ENCODE peak calls at places on chromosome 19, in nine cellular contexts. C is left ventricle myocardium inferior; R is fibroblast of lung; G is keratinocyte; I is heart right ventricle; H is CD8-positive, alpha-beta T cell; O is endodermal cell; K is cardiac fibroblast; U is cardiac muscle cell. F is an unnamed sample.

GRCh38 chr19:39053276-39054090 is 21.1 kb upstream of the FBXO27 start:
- DNase-seq in H (no peak), I (no peak), O (no peak), G (no peak), K (no peak), U (no peak), C (no peak), R (no peak), F (no peak)

GRCh38 chr19:1774999-1775772 is 21.9 kb downstream of the ONECUT3 start:
- DNase-seq in R (no peak), G (no peak), K (peak), U (peak), C (no peak), H (no peak), O (peak), I (no peak), F (no peak)

GRCh38 chr19:19744641-19745040 is 11.7 kb upstream of the ZNF14 start:
- DNase-seq in R (no peak), H (no peak), U (no peak), G (no peak), C (no peak), O (no peak), I (no peak), K (no peak), F (no peak)

GRCh38 chr19:19652482-19653295 is 9.2 kb upstream of the GMIP start:
- DNase-seq in O (no peak), G (no peak), H (no peak), C (no peak), U (peak), R (peak), I (no peak), K (peak), F (no peak)

GRCh38 chr19:36256853-36257511 is 42.1 kb downstream of the ZNF146 start:
- DNase-seq in C (no peak), O (no peak), K (no peak), H (no peak), U (no peak), R (no peak), I (no peak), G (no peak), F (no peak)

GRCh38 chr19:33676999-33677665 is 55.4 kb downstream of the CHST8 start:
- DNase-seq in C (no peak), H (no peak), G (no peak), U (no peak), R (no peak), I (no peak), O (no peak), K (no peak), F (no peak)

GRCh38 chr19:55647732-55648656 is at the start of gene CCDC106:
- DNase-seq in G (no peak), U (peak), C (peak), R (peak), I (peak), O (peak), H (peak), K (peak), F (no peak)

GRCh38 chr19:36140289-36141038 is 598 bp downstream of the CAPNS1 start:
- DNase-seq in G (no peak), U (peak), K (peak), O (peak), I (peak), C (peak), R (peak), H (peak), F (no peak)

GRCh38 chr19:45477713-45478453 is 10.1 kb downstream of the FOSB start:
- DNase-seq in H (no peak), R (no peak), U (no peak), G (peak), I (no peak), C (no peak), O (no peak), K (no peak), F (no peak)

GRCh38 chr19:46487802-46488445 is 7.7 kb downstream of the PNMA8B start:
- DNase-seq in O (peak), H (peak), U (peak), K (peak), C (peak), I (peak), R (peak), G (no peak), F (no peak)

GRCh38 chr19:18487576-18488402 is 34.1 kb downstream of the ELL start:
- DNase-seq in O (no peak), U (no peak), G (no peak), C (no peak), I (no peak), R (no peak), K (no peak), H (no peak), F (no peak)

GRCh38 chr19:36420961-36421748 is 2.7 kb upstream of the ZFP82 start:
- DNase-seq in G (no peak), C (peak), R (peak), O (no peak), I (peak), H (no peak), K (peak), U (peak), F (no peak)

GRCh38 chr19:12864721-12865715 is 16.2 kb downstream of the DNASE2 start:
- DNase-seq in O (no peak), R (no peak), G (no peak), C (no peak), H (no peak), K (no peak), U (no peak), I (no peak), F (no peak)
- TF ChIP-seq CTCF in O (peak), R (no peak), G (no peak), C (no peak), H (no peak), K (no peak), U (no peak), I (no peak), F (no peak)

DNA sequence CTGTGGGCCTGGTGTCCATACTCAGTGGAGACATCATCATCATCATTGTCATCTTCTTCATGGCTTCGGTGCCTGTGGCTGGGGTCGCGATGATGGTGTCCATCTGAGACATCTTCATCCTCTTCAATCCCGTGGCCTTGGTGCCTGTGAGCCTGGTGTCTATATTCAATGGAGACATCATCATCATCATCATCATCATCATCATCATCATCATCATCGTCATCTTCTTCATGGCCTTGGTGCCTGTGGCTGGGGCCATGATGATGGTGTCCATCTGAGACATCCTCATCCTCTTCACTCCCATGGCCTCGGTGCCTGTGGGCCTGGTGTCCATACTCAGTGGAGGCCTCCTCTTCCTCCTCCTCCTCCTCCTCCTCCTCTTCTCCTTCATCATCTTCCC is 917 bp downstream of the HRC start:
- DNase-seq in C (no peak), U (no peak), K (no peak), I (no peak), H (no peak), O (no peak), R (no peak), G (no peak), F (no peak)
- H3K4me3 ChIP-seq in C (peak), U (no peak), K (no peak), I (peak), H (no peak), O (no peak), R (no peak), G (no peak), F (no peak)

GRCh38 chr19:5289060-5289990 is 51.3 kb downstream of the PTPRS start:
- DNase-seq in G (no peak), O (peak), U (no peak), R (no peak), H (no peak), K (no peak), C (no peak), I (no peak), F (no peak)
- TF ChIP-seq CTCF in G (no peak), O (peak), U (no peak), R (no peak), H (no peak), K (no peak), C (no peak), I (no peak), F (no peak)

GRCh38 chr19:5967571-5967970 is 10.4 kb downstream of the RANBP3 start:
- DNase-seq in C (no peak), H (no peak), U (no peak), K (no peak), R (no peak), O (no peak), G (no peak), I (no peak), F (no peak)

GRCh38 chr19:5966941-5967340 is 11.0 kb downstream of the RANBP3 start:
- DNase-seq in O (no peak), R (no peak), C (no peak), K (no peak), U (no peak), G (no peak), H (no peak), I (no peak), F (no peak)

GRCh38 chr19:5969476-5969875 is 8.5 kb downstream of the RANBP3 start:
- DNase-seq in O (no peak), I (no peak), C (no peak), K (no peak), U (no peak), R (no peak), G (no peak), H (no peak), F (no peak)

GRCh38 chr19:5967994-5968430 is 9.9 kb downstream of the RANBP3 start:
- DNase-seq in U (peak), H (peak), C (peak), I (peak), K (peak), R (peak), O (peak), G (peak), F (peak)

DNA sequence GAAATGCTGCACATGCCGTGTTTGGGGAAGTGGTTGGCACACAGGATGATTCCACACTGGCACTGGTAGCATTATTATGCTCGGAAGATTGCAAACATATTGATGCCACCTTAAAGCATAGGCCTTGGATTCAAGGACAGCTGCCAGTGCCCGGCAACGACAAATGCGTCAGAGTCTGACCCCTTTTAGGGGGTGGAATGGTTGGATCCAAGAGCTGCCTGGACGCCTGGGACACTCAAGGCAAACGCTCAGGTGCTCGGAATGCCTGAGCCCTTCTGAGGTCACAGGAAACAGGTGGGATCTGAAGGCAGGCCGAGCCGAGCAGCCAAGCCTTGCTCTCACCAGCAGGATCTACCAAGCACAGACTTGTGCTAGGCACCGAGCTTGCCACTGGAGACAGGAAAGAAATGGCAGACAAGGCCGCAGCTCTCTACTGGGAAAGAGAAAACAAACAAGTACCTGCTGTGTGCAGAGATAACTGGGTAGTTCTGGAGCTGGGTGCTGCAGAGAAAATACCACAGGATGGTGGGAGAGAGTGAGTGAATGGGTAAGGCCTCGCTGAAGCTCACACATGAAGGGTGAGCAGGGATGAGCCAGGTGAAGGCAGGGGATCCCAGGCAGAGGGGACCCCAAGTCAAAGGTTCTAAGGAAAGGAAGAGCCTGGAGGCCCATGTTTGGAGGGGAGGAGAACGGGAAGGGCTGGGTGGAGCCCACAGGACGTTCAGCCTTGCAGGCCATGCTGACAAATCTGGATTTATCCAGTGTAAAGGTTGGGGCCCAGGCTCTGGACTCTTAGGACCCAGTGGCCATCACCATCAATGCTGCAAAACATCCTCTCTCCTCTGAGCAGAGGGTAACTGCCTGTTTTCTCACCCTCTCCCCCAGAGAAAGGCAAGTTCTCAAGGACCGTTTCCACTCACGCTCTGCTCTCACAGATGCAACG is 9.2 kb downstream of the RANBP3 start:
- DNase-seq in O (peak), G (no peak), K (no peak), U (no peak), I (no peak), R (peak), H (no peak), C (no peak), F (no peak)
- H3K4me3 ChIP-seq in O (no peak), G (peak), K (no peak), U (no peak), I (no peak), R (no peak), H (no peak), C (peak), F (no peak)

DNA sequence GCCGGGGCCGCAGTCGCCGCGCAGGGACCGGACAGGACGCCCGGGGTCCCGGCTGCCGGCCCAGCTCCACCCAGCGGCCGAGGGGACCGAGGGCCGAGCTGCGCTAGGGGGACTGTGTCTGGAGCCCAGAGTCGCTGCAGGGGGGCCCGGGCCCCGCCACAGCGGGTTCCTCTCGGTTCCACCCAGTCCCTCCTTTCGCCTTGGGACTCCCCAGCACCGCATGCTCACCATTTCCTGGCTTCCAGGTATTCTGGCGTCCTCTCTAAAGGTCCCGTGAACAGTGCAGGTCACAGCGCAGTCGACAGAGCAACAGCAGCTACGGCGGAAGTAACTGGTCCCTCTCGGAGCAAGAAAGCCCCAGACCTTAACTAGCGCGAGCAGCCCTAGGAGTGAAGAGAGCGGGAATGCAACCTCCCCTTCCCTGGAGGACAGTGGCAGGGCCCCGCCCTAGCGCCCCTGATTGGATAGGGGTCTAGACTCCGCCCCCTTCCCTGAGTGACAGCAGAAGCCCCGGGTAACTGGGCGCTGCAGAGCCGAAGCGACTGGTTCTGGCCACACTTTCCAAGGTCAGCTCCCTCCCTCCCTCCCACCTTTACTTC is at the start of gene ZNF878:
- DNase-seq in I (peak), C (peak), H (peak), G (no peak), U (peak), K (peak), R (peak), O (peak), F (peak)
- TF ChIP-seq CTCF in I (no peak), C (peak), H (no peak), G (no peak), U (peak), K (no peak), R (peak), O (peak), F (peak)

GRCh38 chr19:51417107-51417806 is at the start of gene SIGLEC10:
- DNase-seq in U (peak), I (peak), O (peak), G (no peak), R (no peak), H (no peak), C (peak), K (no peak), F (no peak)
- H3K4me3 ChIP-seq in U (no peak), I (no peak), O (no peak), G (no peak), R (no peak), H (no peak), C (no peak), K (no peak), F (no peak)